ENCODE peak calls at places on chromosomes 2 and 18, in four cellular contexts. D is K562, B is HepG2, L is GM12878. F is an unnamed sample.

GRCh38 chr18:25734336-25734735 is 356.1 kb downstream of the SS18 start:
- DNase-seq in B (no peak), D (no peak), L (no peak), F (no peak)

GRCh38 chr2:127572841-127573240 is 37.4 kb downstream of the MYO7B start:
- DNase-seq in D (no peak), B (no peak), L (no peak), F (no peak)

GRCh38 chr2:168427451-168427850 is 28.6 kb upstream of the CERS6 start:
- DNase-seq in D (no peak), L (no peak), B (no peak), F (no peak)

GRCh38 chr2:148930046-148930775 is 55.2 kb downstream of the KIF5C start:
- DNase-seq in B (no peak), D (no peak), L (no peak), F (no peak)

GRCh38 chr2:239321596-239322413 is 79.0 kb downstream of the HDAC4 start:
- DNase-seq in B (no peak), L (no peak), D (peak; percentile 48), F (no peak)

GRCh38 chr2:120283649-120284048 is 31.0 kb downstream of the RALB start:
- DNase-seq in B (peak; percentile 65), L (no peak), D (no peak), F (peak; percentile 61)

GRCh38 chr18:29078272-29078671 is 901.3 kb upstream of the CDH2 start:
- DNase-seq in L (no peak), B (no peak), D (no peak), F (no peak)

GRCh38 chr2:216245391-216245790 is 126.9 kb downstream of the MARCHF4 start:
- DNase-seq in B (no peak), L (no peak), D (no peak), F (no peak)

GRCh38 chr2:126754240-126755004 is 98.5 kb downstream of the GYPC start:
- DNase-seq in L (no peak), D (no peak), B (no peak), F (no peak)

GRCh38 chr2:145874466-145874865 is 1354.5 kb upstream of the ZEB2 start:
- DNase-seq in L (no peak), B (no peak), D (no peak), F (no peak)

GRCh38 chr2:48400553-48401179 is 129.3 kb upstream of the STON1 start:
- DNase-seq in D (no peak), B (no peak), L (no peak), F (no peak)

GRCh38 chr2:192230864-192231453 is 36.2 kb upstream of the TMEFF2 start:
- DNase-seq in D (no peak), L (no peak), B (no peak), F (no peak)

DNA sequence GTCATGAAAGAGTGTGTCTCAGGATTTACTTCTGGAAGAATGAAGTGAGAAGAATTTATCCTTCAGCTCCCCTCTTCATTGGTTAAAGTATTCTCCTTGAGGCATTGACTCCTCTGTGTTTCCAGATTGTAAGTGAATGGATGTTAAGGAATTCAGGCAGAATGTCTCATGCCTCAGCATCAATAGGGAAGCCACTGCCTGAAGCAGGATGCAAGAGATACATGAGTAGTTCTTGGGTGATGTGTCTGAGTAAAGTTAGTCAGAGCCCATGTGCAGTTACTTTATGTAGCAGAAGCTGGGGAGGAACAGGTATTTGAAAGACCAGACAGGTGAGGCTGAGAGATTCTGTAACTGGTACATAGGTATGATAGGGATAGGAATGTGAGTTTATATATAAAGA is 34.0 kb upstream of the TMEFF2 start:
- DNase-seq in L (no peak), D (no peak), B (no peak), F (no peak)
- TF ChIP-seq FOXK2 in L (no peak), D (no peak), B (no peak), F (no peak)

GRCh38 chr2:191158179-191158578 is 7.4 kb upstream of the STAT4 start:
- DNase-seq in B (no peak), L (no peak), D (no peak), F (no peak)
- TF ChIP-seq SP1 in B (no peak), L (no peak), D (no peak), F (no peak)

DNA sequence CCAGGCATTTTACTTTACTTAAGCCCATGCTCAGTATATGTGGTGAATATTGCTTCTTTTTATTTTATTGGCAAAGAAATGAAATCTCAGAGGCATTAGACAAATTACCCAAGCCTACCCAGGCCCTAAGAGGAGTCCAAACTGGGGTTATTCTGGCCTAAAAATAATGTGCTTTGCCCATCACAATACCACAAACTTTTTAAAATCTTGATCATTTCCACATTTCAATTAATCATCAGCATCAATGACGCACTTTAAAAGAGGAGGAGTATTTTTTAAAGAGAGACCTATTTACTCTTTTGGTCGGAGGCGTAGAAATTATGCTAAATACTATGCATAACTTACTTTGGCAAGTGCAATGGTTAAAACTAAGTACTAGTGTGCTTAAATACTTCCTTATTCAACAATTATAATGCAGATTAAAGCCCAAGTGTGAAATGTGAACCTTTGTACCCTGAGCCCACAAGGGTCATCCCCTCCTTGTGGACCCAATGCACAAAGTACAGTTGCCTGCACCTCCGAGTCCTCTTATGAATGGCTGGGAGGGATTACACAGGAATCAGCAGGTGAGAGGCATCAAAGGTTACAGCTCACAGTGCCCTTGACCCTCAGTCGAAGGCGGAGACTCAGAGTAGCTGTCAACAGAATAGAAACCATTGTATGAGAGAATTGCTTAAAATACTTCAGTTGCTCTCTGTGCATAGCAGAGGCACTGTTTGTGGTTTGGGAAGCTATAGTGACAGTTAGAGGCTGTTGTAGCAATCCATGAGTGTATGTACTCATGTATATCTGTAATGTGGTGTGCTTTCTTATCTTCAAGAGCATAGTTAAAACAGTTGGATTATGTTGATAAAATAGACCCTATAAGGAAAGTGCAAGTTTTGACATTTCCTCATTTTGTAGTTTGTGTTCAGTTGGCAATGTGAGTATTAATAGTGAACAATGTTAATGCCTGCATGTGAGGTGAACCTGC is 151.7 kb upstream of the ITGA4 start:
- DNase-seq in B (peak; percentile 95), L (peak; percentile 96), D (no peak), F (no peak)
- TF ChIP-seq FOXM1 in B (no peak), L (peak; percentile 87), D (no peak), F (no peak)

DNA sequence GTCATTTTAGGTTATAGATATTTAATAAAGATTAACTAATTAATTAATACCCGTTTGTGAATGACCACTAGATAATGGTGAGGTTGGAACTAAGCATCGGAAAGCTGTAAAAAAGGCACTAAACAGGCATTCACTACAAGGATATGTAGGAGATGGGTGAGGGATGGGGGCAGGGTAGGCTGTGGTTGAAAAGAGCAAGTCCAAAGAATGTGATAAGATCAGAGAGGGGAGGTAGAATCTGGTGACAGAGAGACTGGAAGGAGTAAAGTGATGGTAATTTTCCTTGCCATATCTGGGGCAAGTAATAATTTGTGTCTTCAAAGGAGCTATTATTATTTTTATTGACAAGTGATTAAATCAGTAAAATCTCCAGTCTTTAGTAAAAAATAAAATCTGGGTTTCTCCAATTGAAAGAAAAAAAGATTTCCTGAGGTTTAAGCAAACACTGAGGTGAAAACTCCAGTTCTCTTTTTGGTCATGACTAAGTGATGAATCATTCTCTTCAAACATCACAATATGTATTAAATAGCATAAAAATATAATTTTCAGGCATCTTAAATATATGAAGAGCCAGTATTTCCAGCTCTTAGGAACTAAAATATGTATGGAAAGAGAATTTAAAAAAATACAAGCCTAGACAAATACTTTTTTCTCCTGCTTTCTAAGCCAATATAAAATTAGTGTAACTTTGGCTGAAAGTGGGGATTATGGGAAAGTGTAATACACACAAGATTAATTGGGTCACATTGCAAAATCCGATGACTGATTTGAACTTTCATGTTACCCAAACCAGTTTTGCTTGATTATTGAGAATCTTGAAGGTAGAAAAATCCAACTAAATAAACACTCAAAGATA is 259.1 kb upstream of the RBMS1 start:
- DNase-seq in L (no peak), B (no peak), D (no peak), F (no peak)
- TF ChIP-seq FOXK2 in L (no peak), B (no peak), D (no peak), F (no peak)

GRCh38 chr18:50285631-50286321 is 1.7 kb downstream of the CXXC1 start:
- DNase-seq in D (no peak), L (no peak), B (no peak), F (no peak)

GRCh38 chr18:50287441-50288347 is at the start of gene CXXC1:
- DNase-seq in B (peak; percentile 98), L (peak; percentile 99), D (peak; percentile 90), F (peak; percentile 81)

GRCh38 chr18:50285071-50285470 is 2.4 kb downstream of the CXXC1 start:
- DNase-seq in D (no peak), L (no peak), B (no peak), F (no peak)

GRCh38 chr18:50287028-50287440 is 458 bp downstream of the CXXC1 start:
- DNase-seq in L (no peak), B (no peak), D (no peak), F (no peak)

GRCh38 chr18:50286391-50287027 is 983 bp downstream of the CXXC1 start:
- DNase-seq in L (no peak), B (no peak), D (peak; percentile 56), F (no peak)
- TF ChIP-seq SP1 in L (no peak), B (no peak), D (no peak), F (no peak)